ENCODE peak calls at places on chromosomes 1 and 21, in six cellular contexts. V is WTC11, E is GM12878, Z is H1, T is HepG2, Q is K562. Y is an unnamed sample.

GRCh38 chr1:44676484-44677200 is 2.1 kb downstream of the ARMH1 start:
- DNase-seq in V (no peak), E (no peak), Z (no peak), T (no peak), Q (no peak), Y (no peak)

GRCh38 chr1:150660584-150660983 is 31.2 kb upstream of the ENSA start:
- DNase-seq in V (no peak), E (no peak), Z (no peak), T (no peak), Q (no peak), Y (no peak)

GRCh38 chr1:154328318-154329151 is 3.2 kb downstream of the ATP8B2 start:
- DNase-seq in V (peak; percentile 85), E (no peak), Z (peak; percentile 84), T (no peak), Q (no peak), Y (no peak)

GRCh38 chr1:56577859-56578663 is 1.3 kb downstream of the PLPP3 start:
- DNase-seq in V (peak; percentile 60), E (no peak), Z (no peak), T (peak; percentile 34), Q (no peak), Y (no peak)

GRCh38 chr1:199336745-199337640 is 690.5 kb upstream of the NR5A2 start:
- DNase-seq in V (peak; percentile 50), E (no peak), Z (peak; percentile 46), T (no peak), Q (no peak), Y (no peak)

GRCh38 chr1:162213281-162213909 is 143.9 kb downstream of the NOS1AP start:
- DNase-seq in V (no peak), E (no peak), Z (no peak), T (peak; percentile 86), Q (no peak), Y (no peak)

GRCh38 chr1:200724064-200724463 is 14.6 kb upstream of the CAMSAP2 start:
- DNase-seq in V (no peak), E (no peak), Z (no peak), T (no peak), Q (no peak), Y (no peak)

GRCh38 chr1:150813028-150813707 is 5.1 kb upstream of the CTSK start:
- DNase-seq in V (peak; percentile 63), E (no peak), Z (no peak), T (peak; percentile 36), Q (peak; percentile 37), Y (peak; percentile 16)

GRCh38 chr1:196690582-196690981 is 38.7 kb downstream of the CFH start:
- DNase-seq in V (no peak), E (no peak), Z (no peak), T (no peak), Q (no peak), Y (no peak)

GRCh38 chr1:205374205-205375078 is 17.7 kb upstream of the KLHDC8A start:
- DNase-seq in V (no peak), E (no peak), Z (no peak), T (no peak), Q (no peak), Y (peak; percentile 40)

GRCh38 chr21:25457411-25457810 is 149.9 kb downstream of the MRPL39 start:
- DNase-seq in V (no peak), E (peak; percentile 83), Z (no peak), T (no peak), Q (no peak), Y (no peak)

GRCh38 chr1:218969021-218969420 is 204.7 kb upstream of the LYPLAL1 start:
- DNase-seq in V (no peak), E (no peak), Z (no peak), T (no peak), Q (no peak), Y (no peak)

GRCh38 chr1:119372493-119373086 is 4.0 kb downstream of the HAO2 start:
- DNase-seq in V (peak; percentile 69), E (no peak), Z (peak; percentile 53), T (peak; percentile 70), Q (no peak), Y (peak; percentile 49)

GRCh38 chr1:76625887-76626286 is 241.4 kb upstream of the ST6GALNAC5 start:
- DNase-seq in V (no peak), E (no peak), Z (no peak), T (no peak), Q (no peak), Y (no peak)

GRCh38 chr1:43439781-43440180 is 13.9 kb downstream of the HYI start:
- DNase-seq in V (no peak), E (no peak), Z (no peak), T (no peak), Q (no peak), Y (no peak)

GRCh38 chr1:16921391-16922185 is at the start of gene CROCC:
- DNase-seq in V (peak; percentile 91), E (no peak), Z (peak; percentile 88), T (no peak), Q (no peak), Y (no peak)

GRCh38 chr1:92886886-92887419 is 55.1 kb downstream of the RPL5 start:
- DNase-seq in V (no peak), E (no peak), Z (no peak), T (peak; percentile 93), Q (no peak), Y (no peak)

GRCh38 chr1:71621785-71622184 is 541.0 kb upstream of the ZRANB2 start:
- DNase-seq in V (no peak), E (no peak), Z (no peak), T (no peak), Q (no peak), Y (no peak)

GRCh38 chr1:183185941-183186490 is at the start of gene LAMC2:
- DNase-seq in V (peak; percentile 83), E (no peak), Z (peak; percentile 85), T (no peak), Q (no peak), Y (peak; percentile 95)

GRCh38 chr1:1435094-1435903 is at the start of gene VWA1:
- DNase-seq in V (peak; percentile 69), E (no peak), Z (peak; percentile 86), T (no peak), Q (peak; percentile 98), Y (no peak)

GRCh38 chr1:11526071-11526895 is 47.3 kb downstream of the DISP3 start:
- DNase-seq in V (peak; percentile 4), E (no peak), Z (no peak), T (no peak), Q (no peak), Y (no peak)

GRCh38 chr1:17485280-17485679 is 45.8 kb upstream of the RCC2 start:
- DNase-seq in V (peak; percentile 69), E (no peak), Z (peak; percentile 71), T (no peak), Q (peak; percentile 37), Y (no peak)

GRCh38 chr1:30919025-30919881 is 10.7 kb upstream of the SDC3 start:
- DNase-seq in V (no peak), E (no peak), Z (peak; percentile 38), T (no peak), Q (peak; percentile 72), Y (no peak)

GRCh38 chr1:179824265-179824664 is 53.3 kb downstream of the TOR1AIP2 start:
- DNase-seq in V (no peak), E (no peak), Z (no peak), T (no peak), Q (no peak), Y (no peak)

GRCh38 chr1:159922499-159923202 is 2.7 kb downstream of the TAGLN2 start:
- DNase-seq in V (no peak), E (no peak), Z (no peak), T (no peak), Q (peak; percentile 58), Y (no peak)

GRCh38 chr1:91501527-91501859 is 842 bp downstream of the CDC7 start:
- DNase-seq in V (no peak), E (no peak), Z (no peak), T (no peak), Q (no peak), Y (no peak)

GRCh38 chr1:186082235-186082937 is 292.7 kb downstream of the TPR start:
- DNase-seq in V (no peak), E (peak; percentile 71), Z (no peak), T (peak; percentile 73), Q (peak; percentile 68), Y (peak; percentile 35)

GRCh38 chr21:35352066-35352770 is 303.1 kb upstream of the RUNX1 start:
- DNase-seq in V (no peak), E (no peak), Z (no peak), T (no peak), Q (no peak), Y (no peak)

GRCh38 chr21:42042651-42043050 is 28.5 kb upstream of the UMODL1 start:
- DNase-seq in V (no peak), E (no peak), Z (no peak), T (no peak), Q (no peak), Y (no peak)

GRCh38 chr1:3366181-3367051 is 88.0 kb upstream of the ARHGEF16 start:
- DNase-seq in V (no peak), E (no peak), Z (no peak), T (peak; percentile 16), Q (no peak), Y (no peak)
- TF ChIP-seq ATF3 in V (no peak), E (no peak), Z (no peak), T (no peak), Q (no peak), Y (no peak)

GRCh38 chr21:46393941-46394818 is 64.5 kb upstream of the DIP2A start:
- DNase-seq in V (no peak), E (no peak), Z (no peak), T (peak; percentile 12), Q (no peak), Y (no peak)
- TF ChIP-seq ATF3 in V (no peak), E (no peak), Z (no peak), T (no peak), Q (no peak), Y (no peak)

GRCh38 chr1:22290611-22291010 is 147.7 kb upstream of the WNT4 start:
- DNase-seq in V (no peak), E (no peak), Z (peak; percentile 33), T (no peak), Q (no peak), Y (no peak)

GRCh38 chr1:22291057-22291456 is 148.2 kb upstream of the WNT4 start:
- DNase-seq in V (no peak), E (no peak), Z (peak; percentile 13), T (no peak), Q (no peak), Y (no peak)

GRCh38 chr1:22290157-22290556 is 147.3 kb upstream of the WNT4 start:
- DNase-seq in V (no peak), E (no peak), Z (peak; percentile 29), T (no peak), Q (no peak), Y (no peak)

GRCh38 chr1:22291494-22291893 is 148.6 kb upstream of the WNT4 start:
- DNase-seq in V (no peak), E (no peak), Z (peak; percentile 34), T (no peak), Q (no peak), Y (no peak)

GRCh38 chr1:22291926-22292788 is 149.3 kb upstream of the WNT4 start:
- DNase-seq in V (no peak), E (no peak), Z (peak; percentile 34), T (no peak), Q (no peak), Y (no peak)
- TF ChIP-seq ATF3 in V (no peak), E (no peak), Z (no peak), T (no peak), Q (no peak), Y (no peak)

DNA sequence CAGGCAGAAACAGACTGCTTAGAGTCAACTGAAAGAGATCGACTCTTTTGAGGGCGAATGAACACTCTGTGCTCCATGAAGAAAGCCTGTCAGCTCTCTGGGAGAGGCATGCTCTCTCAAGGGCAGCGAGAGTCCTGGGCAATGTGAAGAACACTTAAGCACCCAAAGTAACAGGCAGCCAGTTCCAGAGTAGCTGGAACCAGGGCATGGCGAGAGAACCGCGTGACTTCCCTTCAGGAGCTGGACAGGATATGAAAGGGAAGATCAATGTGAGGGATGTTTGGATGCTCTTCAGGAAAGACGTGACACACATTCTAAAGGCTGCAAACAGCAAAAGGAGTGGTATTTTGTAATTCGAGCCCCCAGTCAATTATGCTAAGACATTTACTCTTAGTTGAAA is 21.0 kb downstream of the ADAMTS5 start:
- DNase-seq in V (no peak), E (no peak), Z (no peak), T (no peak), Q (no peak), Y (no peak)
- TF ChIP-seq ATF3 in V (no peak), E (no peak), Z (no peak), T (no peak), Q (no peak), Y (no peak)